ENCODE peak calls at places on chromosome 1, in seven cellular contexts. E is NCI-H510A treated with DMSO at 0.1 percent for 48 hours; W is GM04503; R is caudate nucleus; Z is stimulated activated CD4-positive, alpha-beta T cell treated with anti-CD3 and anti-CD28 coated beads, Interleukin-1b, Interleukin-23, amount 100 ng/mL, for 24 hours; P is cortex of kidney; I is T47D. V is an unnamed sample.

GRCh38 chr1:147821883-147822282 is 61.5 kb upstream of the GJA5 start:
- DNase-seq in E (no peak), W (peak; percentile 1), R (no peak), Z (no peak), P (no peak), I (no peak), V (no peak)

GRCh38 chr1:197249324-197249723 is 18.7 kb upstream of the CRB1 start:
- DNase-seq in E (no peak), W (no peak), R (no peak), Z (no peak), P (no peak), I (no peak), V (no peak)

GRCh38 chr1:167263784-167264464 is 43.2 kb downstream of the POU2F1 start:
- DNase-seq in E (no peak), W (no peak), R (no peak), Z (no peak), P (no peak), I (no peak), V (no peak)

GRCh38 chr1:235513495-235514366 is 9.5 kb upstream of the B3GALNT2 start:
- DNase-seq in E (peak; percentile 30), W (no peak), R (no peak), Z (peak; percentile 33), P (no peak), I (no peak), V (peak; percentile 61)

GRCh38 chr1:43854473-43854872 is 79.1 kb upstream of the ARTN start:
- DNase-seq in E (no peak), W (no peak), R (no peak), Z (no peak), P (no peak), I (no peak), V (no peak)

GRCh38 chr1:103101399-103101798 is 6.9 kb downstream of the COL11A1 start:
- DNase-seq in E (no peak), W (no peak), R (no peak), Z (no peak), P (no peak), I (no peak), V (no peak)

GRCh38 chr1:63134501-63135173 is 187.7 kb upstream of the FOXD3 start:
- DNase-seq in E (no peak), W (no peak), R (no peak), Z (no peak), P (no peak), I (no peak), V (no peak)

GRCh38 chr1:161172349-161172748 is 5.0 kb downstream of the B4GALT3 start:
- DNase-seq in E (no peak), W (no peak), R (no peak), Z (no peak), P (no peak), I (no peak), V (no peak)

GRCh38 chr1:102628008-102628736 is 480.1 kb downstream of the COL11A1 start:
- DNase-seq in E (peak; percentile 81), W (no peak), R (no peak), Z (no peak), P (no peak), I (no peak), V (no peak)

GRCh38 chr1:115338457-115338820 is 390 bp upstream of the NGF start:
- DNase-seq in E (no peak), W (no peak), R (no peak), Z (no peak), P (no peak), I (no peak), V (peak; percentile 54)

GRCh38 chr1:28518745-28519341 is 13.0 kb downstream of the RCC1 start:
- DNase-seq in E (no peak), W (no peak), R (no peak), Z (no peak), P (no peak), I (no peak), V (no peak)

GRCh38 chr1:167837334-167837733 is 76.6 kb downstream of the ADCY10 start:
- DNase-seq in E (no peak), W (no peak), R (no peak), Z (no peak), P (no peak), I (no peak), V (no peak)

GRCh38 chr1:237527761-237528160 is 363.0 kb downstream of the ZP4 start:
- DNase-seq in E (no peak), W (no peak), R (no peak), Z (no peak), P (no peak), I (no peak), V (no peak)

GRCh38 chr1:22544606-22545005 is 18.7 kb upstream of the EPHA8 start:
- DNase-seq in E (no peak), W (no peak), R (no peak), Z (no peak), P (no peak), I (no peak), V (no peak)

GRCh38 chr1:246567258-246568235 is 1.3 kb downstream of the CNST start:
- DNase-seq in E (peak; percentile 6), W (peak; percentile 82), R (no peak), Z (no peak), P (no peak), I (peak; percentile 14), V (no peak)

GRCh38 chr1:247102381-247102780 is 1.8 kb downstream of the ZNF669 start:
- DNase-seq in E (no peak), W (no peak), R (no peak), Z (no peak), P (no peak), I (no peak), V (no peak)

GRCh38 chr1:17776426-17776825 is 21.3 kb downstream of the ACTL8 start:
- DNase-seq in E (no peak), W (no peak), R (no peak), Z (no peak), P (no peak), I (no peak), V (no peak)

GRCh38 chr1:156308078-156308477 is 9.0 kb upstream of the VHLL start:
- DNase-seq in E (no peak), W (no peak), R (no peak), Z (no peak), P (no peak), I (no peak), V (no peak)

V was measured in NCI-H1930.